ENCODE peak calls at places on chromosomes 1 and 21, in four cellular contexts. Y is psoas muscle, F is ascending aorta, C is fibroblast of lung. U is an unnamed sample. For H3K27me3, the result is how much of the 10 kb centered on the place peaks cover.

GRCh38 chr1:187894349-187894748 is 1065.6 kb downstream of the PLA2G4A start:
- DNase-seq in Y (no peak), F (no peak), C (no peak), U (no peak)

GRCh38 chr1:53637726-53638640 is 101.0 kb downstream of the GLIS1 start:
- DNase-seq in Y (no peak), F (no peak), C (no peak), U (no peak)

GRCh38 chr1:156812293-156812990 is 4.2 kb downstream of the SH2D2A start:
- DNase-seq in Y (no peak), F (no peak), C (no peak), U (no peak)

GRCh38 chr1:78553859-78554258 is 63.1 kb downstream of the PTGFR start:
- DNase-seq in Y (no peak), F (no peak), C (no peak), U (no peak)

GRCh38 chr1:221045842-221046831 is 166.9 kb downstream of the HLX start:
- DNase-seq in Y (no peak), F (no peak), C (peak), U (no peak)

GRCh38 chr1:9311489-9311888 is 18.8 kb downstream of the SPSB1 start:
- DNase-seq in Y (no peak), F (no peak), C (no peak), U (no peak)

GRCh38 chr1:46408356-46409062 is 14.4 kb downstream of the FAAH start:
- DNase-seq in Y (no peak), F (no peak), C (no peak), U (no peak)

GRCh38 chr1:119686661-119687060 is 25.1 kb upstream of the PHGDH start:
- DNase-seq in Y (no peak), F (no peak), C (no peak), U (no peak)

GRCh38 chr1:13807213-13807612 is 107.2 kb downstream of the PRDM2 start:
- DNase-seq in Y (no peak), F (no peak), C (peak), U (no peak)

GRCh38 chr1:179821524-179821923 is 56.1 kb downstream of the TOR1AIP2 start:
- DNase-seq in Y (no peak), F (no peak), C (no peak), U (no peak)

DNA sequence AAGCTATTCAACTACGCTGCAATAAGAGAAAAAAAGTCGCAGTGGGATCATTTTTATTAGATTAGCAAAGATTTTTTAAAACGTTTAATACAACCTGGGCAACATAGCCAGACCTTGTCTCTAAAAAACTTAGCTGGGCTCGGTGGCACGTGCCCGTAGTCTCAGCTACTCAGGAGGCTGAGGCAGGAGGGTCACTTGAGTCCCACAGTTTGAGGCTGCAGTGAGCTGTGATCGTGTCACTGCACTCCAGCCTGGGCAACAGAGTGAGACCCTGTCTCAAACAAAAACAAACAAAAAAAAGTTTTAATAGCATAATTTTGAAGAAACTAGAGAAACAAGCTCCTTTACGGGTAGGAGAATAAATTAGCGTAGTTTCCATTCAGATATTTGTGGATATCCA is 1.0 kb upstream of the PRDM15 start:
- DNase-seq in Y (no peak), F (no peak), C (no peak), U (no peak)
- H3K4me3 ChIP-seq in Y (peak), F (peak), C (no peak), U (no peak)

GRCh38 chr1:38154089-38154470 is 107.5 kb upstream of the POU3F1 start:
- DNase-seq in Y (no peak), F (no peak), C (no peak), U (no peak)
- H3K27me3 ChIP-seq in Y (under half), F (under half), C (under half), U (under half)

GRCh38 chr1:151009674-151010345 is 1.6 kb downstream of the PRUNE1 start:
- DNase-seq in Y (no peak), F (no peak), C (no peak), U (no peak)
- H3K4me3 ChIP-seq in Y (peak), F (peak), C (no peak), U (no peak)

DNA sequence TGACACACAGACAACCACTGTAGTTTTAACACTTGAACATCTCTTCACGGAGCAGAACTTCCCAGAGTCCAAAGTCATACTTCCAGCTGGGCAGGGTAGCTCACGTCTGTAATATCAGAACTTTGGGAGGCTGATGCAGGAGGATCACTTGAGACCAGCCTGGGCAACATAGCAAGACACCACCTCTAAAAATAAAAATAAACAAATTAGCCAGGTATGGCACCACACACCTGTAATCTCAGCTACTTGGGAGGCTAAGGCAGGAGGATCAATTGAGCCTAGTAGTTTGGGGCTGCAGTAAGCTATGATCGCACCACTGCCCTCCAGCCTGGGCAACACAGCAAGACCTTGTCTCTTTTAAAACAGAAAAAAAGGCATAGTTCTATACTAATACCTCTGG is 24.3 kb upstream of the EFHD2 start:
- DNase-seq in Y (no peak), F (no peak), C (no peak), U (no peak)
- H3K27me3 ChIP-seq in Y (under half), F (under half), C (under half), U (under half)

GRCh38 chr1:200411406-200412257 is 1.8 kb upstream of the ZNF281 start:
- DNase-seq in Y (no peak), F (no peak), C (no peak), U (no peak)
- H3K4me3 ChIP-seq in Y (no peak), F (no peak), C (no peak), U (no peak)

GRCh38 chr1:2432519-2432918 is 20.2 kb upstream of the PEX10 start:
- DNase-seq in Y (no peak), F (no peak), C (no peak), U (no peak)
- H3K27me3 ChIP-seq in Y (under half), F (under half), C (under half), U (under half)

GRCh38 chr1:41516168-41516961 is 31.9 kb upstream of the EDN2 start:
- DNase-seq in Y (peak), F (peak), C (peak), U (no peak)
- H3K4me3 ChIP-seq in Y (peak), F (peak), C (peak), U (no peak)

GRCh38 chr1:32889731-32890278 is 3.5 kb downstream of the HPCA start:
- DNase-seq in Y (no peak), F (no peak), C (no peak), U (no peak)
- H3K27me3 ChIP-seq in Y (under half), F (under half), C (under half), U (under half)